ENCODE peak calls at places on chromosome 14, in eight cellular contexts. K is cardiac fibroblast; E is stromal cell of bone marrow; C is stimulated activated CD8-positive, alpha-beta memory T cell treated with anti-CD3 and anti-CD28 coated beads, Interleukin-12 subunit alpha, Interleukin-12 subunit beta, amount 100 ng/mL, for 4 hours; T is activated T-cell treated with anti-CD3 and anti-CD28 coated beads for 48 hours; O is NCI-H1092 treated with DMSO at 0.1 percent for 48 hours; F is fibroblast of the conjunctiva; Y is hippocampal formation. A is an unnamed sample.

GRCh38 chr14:95516554-95517209 is at the start of gene SYNE3:
- DNase-seq in K (peak), E (no peak), C (no peak), T (no peak), O (no peak), F (no peak), Y (no peak), A (no peak)

GRCh38 chr14:105273062-105273461 is 24.7 kb downstream of the BTBD6 start:
- DNase-seq in K (no peak), E (no peak), C (no peak), T (no peak), O (no peak), F (no peak), Y (no peak), A (no peak)

GRCh38 chr14:26598081-26598671 is 343 bp upstream of the NOVA1 start:
- DNase-seq in K (peak), E (peak), C (no peak), T (no peak), O (peak), F (peak), Y (peak), A (peak)

GRCh38 chr14:70809238-70810214 is at the start of gene MAP3K9:
- DNase-seq in K (peak), E (no peak), C (peak), T (peak), O (peak), F (no peak), Y (peak), A (peak)

GRCh38 chr14:55117816-55118441 is 11.1 kb upstream of the LGALS3 start:
- DNase-seq in K (peak), E (no peak), C (no peak), T (no peak), O (no peak), F (no peak), Y (no peak), A (no peak)

GRCh38 chr14:82872494-82872893 is 1338.8 kb upstream of the SEL1L start:
- DNase-seq in K (no peak), E (no peak), C (no peak), T (no peak), O (no peak), F (no peak), Y (no peak), A (no peak)

GRCh38 chr14:58965601-58966000 is 222.9 kb upstream of the DAAM1 start:
- DNase-seq in K (no peak), E (no peak), C (no peak), T (no peak), O (no peak), F (no peak), Y (no peak), A (no peak)

GRCh38 chr14:99066378-99066777 is 205.6 kb downstream of the BCL11B start:
- DNase-seq in K (no peak), E (no peak), C (no peak), T (no peak), O (no peak), F (no peak), Y (no peak), A (no peak)

GRCh38 chr14:67580336-67581230 is 19.5 kb downstream of the PIGH start:
- DNase-seq in K (no peak), E (no peak), C (no peak), T (no peak), O (no peak), F (no peak), Y (no peak), A (no peak)

GRCh38 chr14:92506230-92506629 is 7.4 kb upstream of the RIN3 start:
- DNase-seq in K (no peak), E (no peak), C (no peak), T (no peak), O (no peak), F (no peak), Y (no peak), A (no peak)

GRCh38 chr14:51400142-51400541 is 160.1 kb downstream of the TMX1 start:
- DNase-seq in K (no peak), E (no peak), C (no peak), T (no peak), O (no peak), F (no peak), Y (no peak), A (peak)

GRCh38 chr14:34203271-34203722 is 252.4 kb upstream of the EGLN3 start:
- DNase-seq in K (no peak), E (peak), C (no peak), T (no peak), O (no peak), F (peak), Y (no peak), A (no peak)

GRCh38 chr14:30225171-30225570 is 297.5 kb upstream of the PRKD1 start:
- DNase-seq in K (peak), E (no peak), C (no peak), T (no peak), O (no peak), F (no peak), Y (no peak), A (no peak)

GRCh38 chr14:95524706-95525512 is 8.5 kb upstream of the SYNE3 start:
- DNase-seq in K (no peak), E (no peak), C (no peak), T (no peak), O (no peak), F (no peak), Y (no peak), A (no peak)

GRCh38 chr14:20427231-20428009 is 8.5 kb downstream of the KLHL33 start:
- DNase-seq in K (peak), E (peak), C (no peak), T (no peak), O (no peak), F (no peak), Y (peak), A (no peak)

GRCh38 chr14:32201196-32201815 is 539 bp upstream of the RNU6-7 start:
- DNase-seq in K (peak), E (peak), C (peak), T (peak), O (peak), F (no peak), Y (peak), A (peak)

GRCh38 chr14:69571879-69572633 is 2.6 kb downstream of the CCDC177 start:
- DNase-seq in K (peak), E (no peak), C (no peak), T (no peak), O (no peak), F (no peak), Y (no peak), A (no peak)

GRCh38 chr14:98984719-98985041 is 287.3 kb downstream of the BCL11B start:
- DNase-seq in K (no peak), E (no peak), C (peak), T (peak), O (no peak), F (no peak), Y (no peak), A (no peak)

GRCh38 chr14:78836777-78837176 is 666.6 kb downstream of the NRXN3 start:
- DNase-seq in K (peak), E (peak), C (no peak), T (no peak), O (peak), F (peak), Y (peak), A (peak)

GRCh38 chr14:105475916-105476845 is 1.6 kb downstream of the CRIP2 start:
- DNase-seq in K (peak), E (no peak), C (no peak), T (no peak), O (peak), F (no peak), Y (peak), A (peak)

GRCh38 chr14:96246535-96246839 is 9.5 kb upstream of the BDKRB1 start:
- DNase-seq in K (peak), E (peak), C (no peak), T (no peak), O (no peak), F (peak), Y (no peak), A (no peak)

GRCh38 chr14:79571361-79571760 is 639.9 kb downstream of the DIO2 start:
- DNase-seq in K (no peak), E (no peak), C (no peak), T (no peak), O (no peak), F (no peak), Y (no peak), A (no peak)

GRCh38 chr14:66140213-66140918 is 345.8 kb upstream of the CCDC196 start:
- DNase-seq in K (no peak), E (no peak), C (no peak), T (no peak), O (no peak), F (no peak), Y (no peak), A (no peak)

GRCh38 chr14:100577986-100578431 is 9.2 kb downstream of the BEGAIN start:
- DNase-seq in K (no peak), E (no peak), C (no peak), T (no peak), O (no peak), F (no peak), Y (no peak), A (no peak)

GRCh38 chr14:34660796-34661195 is 30.8 kb upstream of the SNX6 start:
- DNase-seq in K (no peak), E (no peak), C (no peak), T (no peak), O (no peak), F (no peak), Y (no peak), A (no peak)

GRCh38 chr14:78018283-78018682 is 151.9 kb upstream of the NRXN3 start:
- DNase-seq in K (no peak), E (no peak), C (no peak), T (no peak), O (no peak), F (no peak), Y (no peak), A (no peak)

GRCh38 chr14:35632276-35633071 is 98.5 kb downstream of the INSM2 start:
- DNase-seq in K (peak), E (peak), C (no peak), T (no peak), O (peak), F (peak), Y (no peak), A (no peak)

GRCh38 chr14:75561013-75561432 is 17.4 kb upstream of the FLVCR2 start:
- DNase-seq in K (peak), E (no peak), C (no peak), T (peak), O (peak), F (peak), Y (peak), A (peak)

GRCh38 chr14:78170203-78170602 is at the start of gene NRXN3:
- DNase-seq in K (no peak), E (no peak), C (no peak), T (no peak), O (peak), F (no peak), Y (peak), A (no peak)

GRCh38 chr14:101230161-101230850 is 326.8 kb upstream of the RTL1 start:
- DNase-seq in K (no peak), E (no peak), C (no peak), T (no peak), O (no peak), F (no peak), Y (no peak), A (no peak)